ENCODE peak calls at places on chromosome 4, in eight cellular contexts. W is sigmoid colon, X is left lung, Q is tibial nerve, E is HCT116, G is substantia nigra, Y is cardiac muscle cell, B is colonic mucosa. K is an unnamed sample.

GRCh38 chr4:146023334-146023967 is 84.8 kb upstream of the ZNF827 start:
- DNase-seq in W (no peak), X (no peak), Q (no peak), E (no peak), G (no peak), Y (no peak), B (no peak), K (no peak)

GRCh38 chr4:128591482-128591881 is 218.0 kb upstream of the JADE1 start:
- DNase-seq in W (no peak), X (no peak), Q (no peak), E (no peak), G (no peak), Y (no peak), B (no peak), K (no peak)

GRCh38 chr4:148530114-148530513 is 87.9 kb upstream of the NR3C2 start:
- DNase-seq in W (no peak), X (no peak), Q (no peak), E (no peak), G (no peak), Y (no peak), B (no peak), K (peak)

GRCh38 chr4:181261279-181261678 is 981.9 kb upstream of the TENM3 start:
- DNase-seq in W (no peak), X (no peak), Q (no peak), E (no peak), G (no peak), Y (no peak), B (no peak), K (peak)

GRCh38 chr4:8283631-8284121 is 14.1 kb downstream of the HTRA3 start:
- DNase-seq in W (peak), X (peak), Q (no peak), E (no peak), G (no peak), Y (no peak), B (no peak), K (no peak)

GRCh38 chr4:53321151-53321987 is 44.5 kb downstream of the SCFD2 start:
- DNase-seq in W (no peak), X (no peak), Q (no peak), E (peak), G (no peak), Y (peak), B (no peak), K (peak)

GRCh38 chr4:102411416-102411815 is 66.1 kb upstream of the SLC39A8 start:
- DNase-seq in W (no peak), X (no peak), Q (no peak), E (no peak), G (no peak), Y (no peak), B (no peak), K (peak)

GRCh38 chr4:1594871-1595788 is 89.0 kb downstream of the FAM53A start:
- DNase-seq in W (peak), X (peak), Q (no peak), E (no peak), G (no peak), Y (no peak), B (no peak), K (no peak)

GRCh38 chr4:1981251-1982055 is 27.3 kb downstream of the NELFA start:
- DNase-seq in W (no peak), X (no peak), Q (no peak), E (peak), G (no peak), Y (no peak), B (peak), K (no peak)

GRCh38 chr4:37936889-37937498 is 23.2 kb upstream of the PTTG2 start:
- DNase-seq in W (no peak), X (no peak), Q (no peak), E (no peak), G (peak), Y (peak), B (no peak), K (no peak)

DNA sequence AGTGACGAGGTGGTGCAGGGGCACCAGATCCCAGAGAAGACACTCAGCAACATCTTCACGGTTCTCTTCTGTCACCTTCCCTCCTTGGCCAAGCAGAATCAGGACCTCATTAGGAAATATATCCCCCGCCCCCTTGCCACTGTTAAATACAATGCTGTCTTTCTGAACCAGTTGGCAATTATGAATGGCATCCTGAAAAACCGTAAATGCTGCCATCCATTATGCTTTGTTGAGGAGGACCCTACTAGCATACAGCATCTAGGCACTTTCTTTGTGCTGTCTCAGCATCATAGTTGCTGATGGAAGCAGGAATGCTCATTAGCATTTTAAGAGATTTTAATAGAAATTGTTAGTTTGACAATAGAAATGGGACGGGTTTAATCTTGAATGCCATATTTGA is 138.5 kb downstream of the DCLK2 start:
- DNase-seq in W (no peak), X (no peak), Q (no peak), E (no peak), G (peak), Y (no peak), B (no peak), K (no peak)
- H3K27ac ChIP-seq in W (peak), X (no peak), Q (no peak), E (no peak), G (no peak), Y (no peak), B (no peak), K (no peak)

GRCh38 chr4:101123231-101123630 is 224.1 kb downstream of the PPP3CA start:
- DNase-seq in W (no peak), X (no peak), Q (no peak), E (peak), G (no peak), Y (no peak), B (no peak), K (peak)

GRCh38 chr4:101118641-101119040 is 228.7 kb downstream of the PPP3CA start:
- DNase-seq in W (no peak), X (no peak), Q (no peak), E (no peak), G (no peak), Y (no peak), B (no peak), K (no peak)

GRCh38 chr4:101125045-101125713 is 222.1 kb downstream of the PPP3CA start:
- DNase-seq in W (no peak), X (no peak), Q (no peak), E (no peak), G (no peak), Y (no peak), B (no peak), K (no peak)

GRCh38 chr4:101119141-101119540 is 228.2 kb downstream of the PPP3CA start:
- DNase-seq in W (no peak), X (no peak), Q (no peak), E (no peak), G (no peak), Y (no peak), B (no peak), K (no peak)

DNA sequence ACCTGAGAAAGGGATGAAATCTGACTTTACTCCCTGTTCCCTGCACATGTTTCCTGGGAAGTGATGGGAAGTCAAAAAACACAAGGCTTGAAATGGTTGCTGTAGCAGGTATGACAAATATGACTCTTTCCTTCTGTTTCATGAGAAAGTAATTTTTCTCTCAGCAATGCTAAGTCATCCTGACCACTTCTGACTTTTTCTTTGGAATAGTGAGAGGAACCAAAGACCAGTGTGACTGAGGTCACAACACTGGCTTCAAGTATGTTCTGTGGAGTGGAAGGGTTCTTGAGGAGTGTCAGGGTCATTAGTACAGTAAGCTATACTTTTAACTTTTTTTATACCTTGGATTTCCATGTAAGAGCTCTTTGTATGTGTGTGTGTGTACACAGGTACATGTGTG is 225.3 kb downstream of the PPP3CA start:
- DNase-seq in W (no peak), X (no peak), Q (no peak), E (no peak), G (no peak), Y (no peak), B (no peak), K (peak)
- H3K27ac ChIP-seq in W (no peak), X (no peak), Q (no peak), E (peak), G (no peak), Y (no peak), B (no peak), K (no peak)

GRCh38 chr4:186248643-186249042 is 17.3 kb upstream of the F11 start:
- DNase-seq in W (no peak), X (no peak), Q (no peak), E (no peak), G (no peak), Y (no peak), B (no peak), K (no peak)

GRCh38 chr4:186249785-186250739 is 15.9 kb upstream of the F11 start:
- DNase-seq in W (no peak), X (no peak), Q (no peak), E (no peak), G (no peak), Y (peak), B (no peak), K (peak)

GRCh38 chr4:186255122-186255521 is 10.9 kb upstream of the F11 start:
- DNase-seq in W (no peak), X (no peak), Q (no peak), E (no peak), G (no peak), Y (no peak), B (no peak), K (no peak)

GRCh38 chr4:186244835-186245234 is 17.5 kb downstream of the KLKB1 start:
- DNase-seq in W (no peak), X (no peak), Q (no peak), E (no peak), G (no peak), Y (no peak), B (no peak), K (no peak)

DNA sequence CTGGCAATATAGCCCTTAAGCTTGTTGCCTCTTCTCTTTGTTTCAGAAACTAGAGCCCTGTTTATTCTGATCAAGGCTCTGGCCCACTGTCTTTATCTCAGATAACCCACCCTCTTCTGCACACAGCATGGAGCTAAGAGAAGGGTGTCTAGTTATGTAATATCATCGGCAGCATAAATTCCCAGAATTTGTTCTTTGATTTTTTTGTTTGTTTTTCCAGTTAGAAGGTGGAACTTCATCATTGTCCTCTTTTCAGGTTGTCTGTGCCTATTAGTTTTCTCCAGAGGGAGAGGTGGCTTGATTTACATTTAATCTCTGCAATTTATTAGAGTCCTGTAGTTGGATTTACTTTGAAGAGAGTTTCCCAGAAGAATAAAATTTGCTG is 15.3 kb upstream of the F11 start:
- DNase-seq in W (no peak), X (no peak), Q (no peak), E (no peak), G (no peak), Y (no peak), B (no peak), K (no peak)
- H3K27ac ChIP-seq in W (no peak), X (no peak), Q (no peak), E (no peak), G (no peak), Y (no peak), B (no peak), K (no peak)

DNA sequence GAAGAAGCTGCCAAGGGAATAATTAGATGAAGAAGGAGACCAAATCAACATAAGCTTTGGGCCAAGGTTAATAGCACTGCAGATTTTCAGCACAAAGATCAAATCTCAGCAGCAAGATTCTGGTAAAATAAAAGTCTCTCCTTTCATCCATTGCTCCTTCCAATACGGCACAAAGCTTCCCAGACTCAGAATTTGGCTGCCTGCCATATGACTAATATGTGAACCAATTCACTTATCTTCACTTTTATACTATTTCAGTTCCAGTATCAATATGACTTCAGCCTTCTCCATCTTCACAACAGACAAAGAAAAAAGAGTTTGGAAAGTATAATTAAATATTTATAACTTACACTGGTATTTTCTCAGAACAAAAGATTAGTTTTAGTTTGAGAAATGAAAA is 978.3 kb upstream of the GRID2 start:
- DNase-seq in W (no peak), X (no peak), Q (no peak), E (peak), G (no peak), Y (peak), B (no peak), K (peak)
- H3K27ac ChIP-seq in W (no peak), X (no peak), Q (no peak), E (no peak), G (no peak), Y (no peak), B (no peak), K (no peak)

GRCh38 chr4:96004341-96004740 is 164.4 kb downstream of the PDHA2 start:
- DNase-seq in W (no peak), X (no peak), Q (no peak), E (no peak), G (no peak), Y (no peak), B (no peak), K (no peak)

GRCh38 chr4:96009720-96010119 is 169.8 kb downstream of the PDHA2 start:
- DNase-seq in W (no peak), X (no peak), Q (no peak), E (no peak), G (no peak), Y (peak), B (no peak), K (peak)

GRCh38 chr4:95998311-95998710 is 158.4 kb downstream of the PDHA2 start:
- DNase-seq in W (no peak), X (no peak), Q (no peak), E (no peak), G (no peak), Y (peak), B (no peak), K (no peak)

GRCh38 chr4:96003941-96004340 is 164.0 kb downstream of the PDHA2 start:
- DNase-seq in W (no peak), X (no peak), Q (no peak), E (no peak), G (no peak), Y (peak), B (no peak), K (no peak)
- H3K27ac ChIP-seq in W (no peak), X (no peak), Q (no peak), E (no peak), G (peak), Y (no peak), B (no peak), K (no peak)